ENCODE peak calls at places on chromosomes 16 and 17, in six cellular contexts. H is DND-41, S is GM23248, Q is mammary epithelial cell, N is neural progenitor cell, U is fibroblast of lung. D is an unnamed sample.

GRCh38 chr16:3122926-3123570 is 10.7 kb downstream of the ZNF205 start:
- DNase-seq in H (no peak), S (peak), Q (no peak), N (no peak), U (no peak), D (no peak)

GRCh38 chr16:4537376-4538066 is 1.1 kb downstream of the CDIP1 start:
- DNase-seq in H (no peak), S (peak), Q (peak), N (peak), U (no peak), D (no peak)

GRCh38 chr16:68359398-68360191 is 48.8 kb downstream of the PRMT7 start:
- DNase-seq in H (peak), S (no peak), Q (no peak), N (no peak), U (no peak), D (no peak)

GRCh38 chr16:59212492-59213024 is 478.4 kb upstream of the GOT2 start:
- DNase-seq in H (no peak), S (no peak), Q (no peak), N (no peak), U (no peak), D (no peak)

GRCh38 chr16:11670171-11671131 is 2.2 kb downstream of the SNN start:
- DNase-seq in H (no peak), S (peak), Q (no peak), N (no peak), U (no peak), D (no peak)

GRCh38 chr17:9924735-9925191 is 19.7 kb upstream of the RCVRN start:
- DNase-seq in H (peak), S (peak), Q (peak), N (peak), U (peak), D (peak)

GRCh38 chr16:56269824-56270684 is 78.8 kb downstream of the GNAO1 start:
- DNase-seq in H (no peak), S (peak), Q (no peak), N (peak), U (no peak), D (no peak)

GRCh38 chr17:38674013-38674748 is 576 bp downstream of the EPOP start:
- DNase-seq in H (peak), S (peak), Q (no peak), N (peak), U (no peak), D (peak)

GRCh38 chr17:80244871-80245509 is 15.7 kb upstream of the RNF213 start:
- DNase-seq in H (no peak), S (no peak), Q (no peak), N (no peak), U (no peak), D (no peak)

GRCh38 chr16:69093974-69094373 is 11.5 kb upstream of the HAS3 start:
- DNase-seq in H (no peak), S (no peak), Q (no peak), N (no peak), U (no peak), D (no peak)

GRCh38 chr17:41212524-41213169 is 13.8 kb upstream of the KRTAP9-2 start:
- DNase-seq in H (no peak), S (no peak), Q (no peak), N (no peak), U (no peak), D (no peak)

GRCh38 chr17:41366070-41366469 is 3.5 kb downstream of the KRT33B start:
- DNase-seq in H (no peak), S (no peak), Q (no peak), N (no peak), U (no peak), D (no peak)

GRCh38 chr16:23276821-23277220 is 25.3 kb upstream of the SCNN1B start:
- DNase-seq in H (no peak), S (no peak), Q (no peak), N (no peak), U (no peak), D (no peak)

GRCh38 chr17:21388066-21388465 is 11.9 kb downstream of the KCNJ12 start:
- DNase-seq in H (no peak), S (no peak), Q (no peak), N (no peak), U (no peak), D (no peak)

GRCh38 chr17:6712854-6713129 is 377 bp downstream of the SLC13A5 start:
- DNase-seq in H (no peak), S (no peak), Q (no peak), N (no peak), U (no peak), D (no peak)

GRCh38 chr17:7929158-7930029 is at the start of gene KCNAB3:
- DNase-seq in H (peak), S (peak), Q (peak), N (peak), U (peak), D (peak)

GRCh38 chr17:33292981-33293867 is at the start of gene ASIC2:
- DNase-seq in H (no peak), S (peak), Q (peak), N (peak), U (no peak), D (peak)

GRCh38 chr16:85005278-85006069 is 5.9 kb downstream of the ZDHHC7 start:
- DNase-seq in H (no peak), S (peak), Q (peak), N (no peak), U (no peak), D (no peak)

GRCh38 chr17:17553217-17554195 is 38.0 kb downstream of the PEMT start:
- DNase-seq in H (no peak), S (no peak), Q (no peak), N (no peak), U (no peak), D (no peak)

GRCh38 chr16:57516176-57516725 is 20.1 kb downstream of the CCDC102A start:
- DNase-seq in H (no peak), S (no peak), Q (no peak), N (no peak), U (no peak), D (no peak)

GRCh38 chr16:83714286-83714685 is 93.5 kb upstream of the HSBP1 start:
- DNase-seq in H (no peak), S (no peak), Q (peak), N (no peak), U (no peak), D (no peak)

DNA sequence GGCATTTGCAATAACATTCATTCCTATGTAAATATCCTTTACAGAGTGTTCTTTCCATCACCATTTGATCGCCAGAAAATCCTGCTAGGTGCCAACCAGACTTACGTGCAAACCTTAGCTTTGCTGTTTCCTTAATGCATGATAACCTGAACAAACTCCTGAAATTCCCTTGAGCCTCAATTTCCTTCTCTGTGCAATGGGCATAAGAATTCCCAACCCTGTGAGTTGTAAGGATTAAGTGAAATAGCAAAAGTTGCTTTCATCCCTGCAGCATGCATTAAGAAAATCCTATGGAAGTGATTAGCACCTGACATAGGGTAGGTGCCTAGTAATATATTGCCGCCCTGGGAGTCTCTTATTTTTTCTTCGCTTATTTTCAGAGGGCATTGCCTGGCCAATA is 272.7 kb downstream of the MAF start:
- DNase-seq in H (no peak), S (no peak), Q (no peak), N (no peak), U (no peak), D (no peak)
- H3K4me2 ChIP-seq in H (no peak), S (no peak), Q (no peak), N (no peak), U (no peak), D (no peak)

DNA sequence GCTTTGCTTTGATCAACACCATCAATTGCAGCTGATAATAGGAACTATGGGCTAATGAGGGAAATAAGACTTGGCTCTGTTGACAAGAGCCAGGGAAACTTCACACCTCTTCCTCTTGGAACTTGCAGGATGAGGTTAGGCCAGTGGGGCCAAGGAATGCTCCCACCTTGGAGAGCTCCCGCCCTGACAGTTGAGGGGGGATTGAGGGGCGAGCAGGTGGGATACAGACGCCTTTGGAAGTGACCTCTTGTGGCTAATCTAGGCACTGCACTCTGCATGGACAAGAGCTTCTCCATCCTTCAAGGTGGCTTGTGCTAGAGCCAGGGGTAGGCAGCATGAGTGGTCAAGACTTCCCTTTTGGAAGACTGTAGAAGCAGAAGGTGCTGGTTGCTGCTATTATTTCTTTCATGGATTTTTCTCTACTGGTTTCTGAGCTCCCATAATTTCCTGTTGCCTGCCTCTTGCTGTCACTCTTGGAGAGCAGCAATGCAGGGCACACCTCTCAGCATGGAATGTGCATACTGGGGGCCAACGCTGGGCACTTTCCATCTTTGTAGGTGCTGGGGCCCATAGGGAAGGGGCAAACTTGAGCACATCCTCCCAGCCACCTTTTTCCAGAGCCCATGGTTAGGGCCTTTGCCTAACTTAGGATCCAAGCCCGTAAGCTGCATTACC is 2.3 kb upstream of the PHF12 start:
- DNase-seq in H (peak), S (peak), Q (peak), N (peak), U (no peak), D (peak)
- H3K4me2 ChIP-seq in H (peak), S (no peak), Q (no peak), N (no peak), U (no peak), D (peak)

GRCh38 chr17:72661945-72662826 is 430.3 kb downstream of the SLC39A11 start:
- DNase-seq in H (no peak), S (no peak), Q (no peak), N (no peak), U (no peak), D (no peak)
- H3K4me2 ChIP-seq in H (no peak), S (no peak), Q (peak), N (no peak), U (no peak), D (no peak)

DNA sequence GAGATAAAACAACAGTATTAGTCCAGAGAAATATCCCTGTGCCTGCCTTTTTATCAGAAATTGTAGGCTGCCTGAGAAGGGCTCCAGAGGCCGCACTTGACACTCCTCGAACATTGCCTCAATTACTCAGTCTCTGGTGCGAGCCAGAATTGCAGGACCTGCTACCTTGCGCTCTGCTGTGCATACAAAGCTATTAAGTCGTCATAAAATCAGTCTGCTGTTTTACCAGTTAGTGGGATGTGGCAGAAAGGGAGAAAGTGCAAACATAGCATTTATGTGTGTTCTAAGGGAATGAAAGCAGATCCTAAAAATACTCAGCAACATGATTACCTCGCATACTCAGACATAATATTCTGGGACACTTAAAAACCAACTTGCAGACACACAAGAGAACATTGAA is 70.6 kb downstream of the TMC6 start:
- DNase-seq in H (no peak), S (no peak), Q (no peak), N (no peak), U (no peak), D (no peak)
- H3K4me2 ChIP-seq in H (no peak), S (no peak), Q (no peak), N (no peak), U (no peak), D (no peak)

GRCh38 chr17:81426676-81427445 is 31.6 kb downstream of the BAHCC1 start:
- DNase-seq in H (peak), S (no peak), Q (no peak), N (no peak), U (no peak), D (no peak)

GRCh38 chr17:81423698-81424071 is 28.4 kb downstream of the BAHCC1 start:
- DNase-seq in H (no peak), S (no peak), Q (no peak), N (no peak), U (no peak), D (no peak)

GRCh38 chr17:81422776-81423697 is 27.8 kb downstream of the BAHCC1 start:
- DNase-seq in H (no peak), S (peak), Q (peak), N (peak), U (peak), D (peak)

GRCh38 chr17:81424613-81425017 is 29.4 kb downstream of the BAHCC1 start:
- DNase-seq in H (no peak), S (no peak), Q (no peak), N (no peak), U (no peak), D (no peak)

GRCh38 chr17:81424151-81424550 is 28.9 kb downstream of the BAHCC1 start:
- DNase-seq in H (no peak), S (no peak), Q (no peak), N (no peak), U (no peak), D (no peak)
- H3K4me2 ChIP-seq in H (no peak), S (no peak), Q (no peak), N (no peak), U (no peak), D (no peak)

D was measured in K562.